ENCODE peak calls at places on chromosome 21, in four cellular contexts. One of them, this sample, is unnamed.

GRCh38 chr21:18636897-18637296 is 233.3 kb upstream of the TMPRSS15 start:
- DNase-seq in GM12878: no peak
- DNase-seq in SK-N-SH: no peak
- DNase-seq in HepG2: no peak
- DNase-seq in this sample: no peak

GRCh38 chr21:30408782-30409494 is 13.1 kb downstream of the KRTAP13-1 start:
- DNase-seq in GM12878: no peak
- DNase-seq in SK-N-SH: peak; percentile 49
- DNase-seq in HepG2: peak; percentile 14
- DNase-seq in this sample: peak; percentile 0

GRCh38 chr21:20902511-20902910 is 95.7 kb upstream of the NCAM2 start:
- DNase-seq in GM12878: no peak
- DNase-seq in SK-N-SH: no peak
- DNase-seq in HepG2: no peak
- DNase-seq in this sample: no peak

GRCh38 chr21:23014021-23014420 is 2015.8 kb downstream of the NCAM2 start:
- DNase-seq in GM12878: no peak
- DNase-seq in SK-N-SH: no peak
- DNase-seq in HepG2: no peak
- DNase-seq in this sample: no peak

GRCh38 chr21:18026359-18026758 is 207.2 kb upstream of the C21orf91 start:
- DNase-seq in GM12878: no peak
- DNase-seq in SK-N-SH: no peak
- DNase-seq in HepG2: no peak
- DNase-seq in this sample: no peak

GRCh38 chr21:15659768-15660423 is 69.9 kb upstream of the USP25 start:
- DNase-seq in GM12878: no peak
- DNase-seq in SK-N-SH: no peak
- DNase-seq in HepG2: peak; percentile 42
- DNase-seq in this sample: peak; percentile 5

GRCh38 chr21:26070822-26071425 is 99.6 kb downstream of the APP start:
- DNase-seq in GM12878: no peak
- DNase-seq in SK-N-SH: peak; percentile 28
- DNase-seq in HepG2: no peak
- DNase-seq in this sample: no peak

GRCh38 chr21:29870814-29871213 is 69.0 kb downstream of the GRIK1 start:
- DNase-seq in GM12878: no peak
- DNase-seq in SK-N-SH: no peak
- DNase-seq in HepG2: no peak
- DNase-seq in this sample: no peak

GRCh38 chr21:22855581-22855980 is 1857.4 kb downstream of the NCAM2 start:
- DNase-seq in GM12878: no peak
- DNase-seq in SK-N-SH: no peak
- DNase-seq in HepG2: no peak
- DNase-seq in this sample: no peak

GRCh38 chr21:32795802-32796489 is 24.4 kb upstream of the PAXBP1 start:
- DNase-seq in GM12878: no peak
- DNase-seq in SK-N-SH: no peak
- DNase-seq in HepG2: no peak
- DNase-seq in this sample: no peak

GRCh38 chr21:15139881-15140280 is 75.1 kb upstream of the NRIP1 start:
- DNase-seq in GM12878: no peak
- DNase-seq in SK-N-SH: no peak
- DNase-seq in HepG2: no peak
- DNase-seq in this sample: no peak

GRCh38 chr21:32377506-32377905 is 15.3 kb downstream of the URB1 start:
- DNase-seq in GM12878: no peak
- DNase-seq in SK-N-SH: no peak
- DNase-seq in HepG2: no peak
- DNase-seq in this sample: no peak

GRCh38 chr21:19603011-19603593 is 1199.5 kb upstream of the TMPRSS15 start:
- DNase-seq in GM12878: no peak
- DNase-seq in SK-N-SH: no peak
- DNase-seq in HepG2: no peak
- DNase-seq in this sample: no peak

GRCh38 chr21:36437745-36438128 is 42.2 kb downstream of the CLDN14 start:
- DNase-seq in GM12878: no peak
- DNase-seq in SK-N-SH: no peak
- DNase-seq in HepG2: no peak
- DNase-seq in this sample: no peak

GRCh38 chr21:45123440-45123839 is 49.1 kb downstream of the ADARB1 start:
- DNase-seq in GM12878: no peak
- DNase-seq in SK-N-SH: no peak
- DNase-seq in HepG2: peak; percentile 53
- DNase-seq in this sample: no peak

GRCh38 chr21:39923441-39923840 is 56.2 kb downstream of the PCP4 start:
- DNase-seq in GM12878: no peak
- DNase-seq in SK-N-SH: no peak
- DNase-seq in HepG2: no peak
- DNase-seq in this sample: no peak

GRCh38 chr21:36698160-36699025 is 522 bp upstream of the SIM2 start:
- DNase-seq in GM12878: no peak
- DNase-seq in SK-N-SH: peak; percentile 40
- DNase-seq in HepG2: no peak
- DNase-seq in this sample: peak; percentile 62

GRCh38 chr21:33075128-33075527 is 5.2 kb downstream of the OLIG1 start:
- DNase-seq in GM12878: no peak
- DNase-seq in SK-N-SH: no peak
- DNase-seq in HepG2: no peak
- DNase-seq in this sample: no peak

GRCh38 chr21:44991538-44992483 is 52.0 kb downstream of the SLX9 start:
- DNase-seq in GM12878: no peak
- DNase-seq in SK-N-SH: no peak
- DNase-seq in HepG2: no peak
- DNase-seq in this sample: no peak

GRCh38 chr21:32916522-32917099 is 109.1 kb upstream of the OLIG2 start:
- DNase-seq in GM12878: no peak
- DNase-seq in SK-N-SH: peak; percentile 12
- DNase-seq in HepG2: peak; percentile 35
- DNase-seq in this sample: peak; percentile 9

GRCh38 chr21:28960245-28960644 is 32.4 kb downstream of the LTN1 start:
- DNase-seq in GM12878: no peak
- DNase-seq in SK-N-SH: no peak
- DNase-seq in HepG2: no peak
- DNase-seq in this sample: no peak

GRCh38 chr21:42411197-42411869 is 7.6 kb downstream of the UBASH3A start:
- DNase-seq in GM12878: no peak
- DNase-seq in SK-N-SH: peak; percentile 47
- DNase-seq in HepG2: peak; percentile 32
- DNase-seq in this sample: peak; percentile 25

GRCh38 chr21:45363921-45364463 is 41.0 kb upstream of the COL18A1 start:
- DNase-seq in GM12878: peak; percentile 8
- DNase-seq in SK-N-SH: no peak
- DNase-seq in HepG2: peak; percentile 82
- DNase-seq in this sample: peak; percentile 91

GRCh38 chr21:38741092-38741975 is 64.4 kb upstream of the ETS2 start:
- DNase-seq in GM12878: no peak
- DNase-seq in SK-N-SH: no peak
- DNase-seq in HepG2: no peak
- DNase-seq in this sample: no peak

GRCh38 chr21:38742580-38743260 is 63.0 kb upstream of the ETS2 start:
- DNase-seq in GM12878: no peak
- DNase-seq in SK-N-SH: no peak
- DNase-seq in HepG2: no peak
- DNase-seq in this sample: no peak

GRCh38 chr21:38740131-38740530 is 65.6 kb upstream of the ETS2 start:
- DNase-seq in GM12878: no peak
- DNase-seq in SK-N-SH: no peak
- DNase-seq in HepG2: no peak
- DNase-seq in this sample: no peak

GRCh38 chr21:38743772-38744529 is 61.8 kb upstream of the ETS2 start:
- DNase-seq in GM12878: no peak
- DNase-seq in SK-N-SH: no peak
- DNase-seq in HepG2: no peak
- DNase-seq in this sample: no peak

DNA sequence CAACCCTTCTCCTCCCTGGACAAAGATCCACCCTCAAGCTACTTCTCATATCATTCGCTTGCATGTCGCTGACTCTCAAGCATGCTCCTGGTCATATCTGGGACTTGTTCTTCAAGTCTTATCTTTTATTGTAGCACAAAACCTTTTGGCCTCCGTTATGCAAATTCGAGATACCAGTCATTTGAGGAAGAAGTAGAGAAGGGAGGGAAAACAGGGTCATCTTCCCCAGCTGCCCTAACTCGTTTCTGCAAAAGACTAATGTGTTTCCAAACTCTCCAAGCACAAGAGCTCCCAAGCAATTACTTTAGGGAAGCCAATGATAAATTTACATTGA is 63.8 kb upstream of the ETS2 start:
- DNase-seq in GM12878: no peak
- DNase-seq in SK-N-SH: no peak
- DNase-seq in HepG2: no peak
- DNase-seq in this sample: no peak
- TF ChIP-seq PBX3 in GM12878: no peak
- TF ChIP-seq PBX3 in SK-N-SH: no peak
- TF ChIP-seq PBX3 in HepG2: no peak
- TF ChIP-seq PBX3 in this sample: no peak

DNA sequence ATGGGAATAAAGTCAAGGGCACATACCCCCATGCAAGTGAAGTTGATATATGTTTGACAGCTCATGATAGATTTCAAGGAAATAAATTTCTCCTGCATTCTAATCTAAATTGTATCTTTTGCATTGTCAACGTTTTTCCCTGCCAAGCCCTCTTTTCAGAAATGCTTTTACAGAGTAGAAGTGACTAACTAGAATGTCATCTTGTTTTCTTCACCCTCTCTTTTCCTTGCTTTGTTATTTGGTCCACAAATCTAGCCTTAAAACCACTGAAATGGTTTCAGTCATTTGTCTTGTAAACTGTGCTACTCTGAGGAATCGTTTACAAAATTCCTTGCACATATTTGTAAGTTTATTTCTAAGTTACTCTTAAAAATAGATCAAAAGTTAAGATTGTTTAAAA is 600.8 kb upstream of the CXADR start:
- DNase-seq in GM12878: no peak
- DNase-seq in SK-N-SH: no peak
- DNase-seq in HepG2: no peak
- DNase-seq in this sample: no peak
- TF ChIP-seq PBX3 in GM12878: no peak
- TF ChIP-seq PBX3 in SK-N-SH: no peak
- TF ChIP-seq PBX3 in HepG2: no peak
- TF ChIP-seq PBX3 in this sample: no peak

GRCh38 chr21:43981151-43981870 is 30.8 kb upstream of the TRAPPC10 start:
- DNase-seq in GM12878: no peak
- DNase-seq in SK-N-SH: no peak
- DNase-seq in HepG2: no peak
- DNase-seq in this sample: no peak
- TF ChIP-seq PBX3 in GM12878: no peak
- TF ChIP-seq PBX3 in SK-N-SH: no peak
- TF ChIP-seq PBX3 in HepG2: no peak
- TF ChIP-seq PBX3 in this sample: no peak

GRCh38 chr21:41304068-41304720 is 12.4 kb upstream of the FAM3B start:
- DNase-seq in GM12878: no peak
- DNase-seq in SK-N-SH: no peak
- DNase-seq in HepG2: no peak
- DNase-seq in this sample: no peak
- TF ChIP-seq PBX3 in GM12878: no peak
- TF ChIP-seq PBX3 in SK-N-SH: no peak
- TF ChIP-seq PBX3 in HepG2: no peak
- TF ChIP-seq PBX3 in this sample: no peak

GRCh38 chr21:34092241-34092921 is 19.0 kb downstream of the MRPS6 start:
- DNase-seq in GM12878: no peak
- DNase-seq in SK-N-SH: no peak
- DNase-seq in HepG2: no peak
- DNase-seq in this sample: no peak

GRCh38 chr21:34091032-34091431 is 17.7 kb downstream of the MRPS6 start:
- DNase-seq in GM12878: no peak
- DNase-seq in SK-N-SH: no peak
- DNase-seq in HepG2: no peak
- DNase-seq in this sample: no peak

GRCh38 chr21:34093083-34093482 is 19.7 kb downstream of the MRPS6 start:
- DNase-seq in GM12878: no peak
- DNase-seq in SK-N-SH: no peak
- DNase-seq in HepG2: no peak
- DNase-seq in this sample: no peak

GRCh38 chr21:34088752-34089151 is 15.4 kb downstream of the MRPS6 start:
- DNase-seq in GM12878: no peak
- DNase-seq in SK-N-SH: no peak
- DNase-seq in HepG2: no peak
- DNase-seq in this sample: no peak

DNA sequence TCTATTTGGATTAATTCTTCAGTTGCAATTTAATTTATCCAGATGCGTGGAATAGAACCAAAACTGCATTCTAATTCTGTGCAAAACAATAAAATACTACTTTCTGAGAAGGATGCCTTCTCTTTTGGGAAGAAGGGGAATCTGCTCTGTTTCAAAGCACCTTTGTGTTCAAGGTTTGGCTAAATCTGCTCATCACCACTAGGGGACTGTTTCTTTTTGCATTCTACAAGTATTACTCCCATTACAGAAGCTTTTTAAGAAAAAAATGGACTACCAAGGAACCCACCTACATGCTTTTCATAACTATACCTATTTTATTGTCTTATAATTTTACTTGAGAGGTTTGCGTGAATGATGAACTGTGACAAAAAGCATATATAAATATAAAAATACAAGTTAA is 18.2 kb downstream of the MRPS6 start:
- DNase-seq in GM12878: no peak
- DNase-seq in SK-N-SH: no peak
- DNase-seq in HepG2: no peak
- DNase-seq in this sample: no peak
- TF ChIP-seq PBX3 in GM12878: no peak
- TF ChIP-seq PBX3 in SK-N-SH: no peak
- TF ChIP-seq PBX3 in HepG2: no peak
- TF ChIP-seq PBX3 in this sample: no peak

GRCh38 chr21:38562182-38562581 is 63.9 kb upstream of the ERG start:
- DNase-seq in GM12878: no peak
- DNase-seq in SK-N-SH: no peak
- DNase-seq in HepG2: no peak
- DNase-seq in this sample: no peak

GRCh38 chr21:38569733-38570132 is 71.5 kb upstream of the ERG start:
- DNase-seq in GM12878: no peak
- DNase-seq in SK-N-SH: no peak
- DNase-seq in HepG2: no peak
- DNase-seq in this sample: no peak

DNA sequence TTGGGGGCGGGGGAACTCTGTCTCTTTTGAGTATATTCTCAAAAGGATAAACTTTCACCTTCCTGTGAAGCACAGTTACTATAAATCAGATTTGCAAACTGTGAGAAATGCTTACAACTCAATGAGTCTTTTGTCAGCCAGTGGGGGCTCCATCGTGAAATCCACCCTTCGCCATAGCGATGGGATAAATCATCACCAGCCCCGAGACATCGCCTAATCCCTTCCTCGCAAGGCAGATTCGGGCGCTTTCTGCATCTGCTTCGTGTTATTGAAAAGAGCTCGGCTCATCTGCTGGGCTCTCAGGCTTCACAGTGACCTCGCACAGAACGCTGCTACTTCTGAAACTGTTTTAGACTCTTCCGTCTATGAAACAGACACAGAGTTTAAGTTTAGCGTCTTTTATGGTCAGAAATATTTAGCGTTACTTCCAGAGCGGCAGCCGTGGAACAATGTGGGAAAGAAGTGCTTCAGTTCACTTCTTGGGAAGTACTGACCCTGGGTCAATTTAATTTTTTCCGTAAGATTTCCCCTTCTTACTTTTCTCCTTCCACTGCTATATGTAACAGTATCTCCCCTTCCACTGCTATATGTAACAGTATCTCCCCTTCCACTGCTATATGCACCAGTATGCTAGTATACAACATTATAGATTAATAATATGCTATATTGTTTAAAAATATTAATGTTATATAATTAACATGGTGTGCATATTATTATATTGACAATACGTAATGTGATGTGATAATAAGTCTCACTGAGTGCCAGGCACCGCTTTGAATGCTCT is 69.5 kb upstream of the ERG start:
- DNase-seq in GM12878: no peak
- DNase-seq in SK-N-SH: peak; percentile 29
- DNase-seq in HepG2: no peak
- DNase-seq in this sample: no peak
- TF ChIP-seq PBX3 in GM12878: no peak
- TF ChIP-seq PBX3 in SK-N-SH: no peak
- TF ChIP-seq PBX3 in HepG2: no peak
- TF ChIP-seq PBX3 in this sample: no peak

This sample was measured in A549.